ENCODE peak calls at places on chromosomes 11 and 22, in nine cellular contexts. I is effector CD4-positive, alpha-beta T cell; Q is endodermal cell; Z is EL; W is IMR-90; G is heart right ventricle; D is sciatic nerve; A is SHP77 treated with DMSO at 0.1 percent for 48 hours; F is head of caudate nucleus. H is an unnamed sample.

GRCh38 chr11:119107538-119108150 is 500 bp downstream of the C2CD2L start:
- DNase-seq in I (no peak), Q (peak; percentile 66), Z (no peak), W (no peak), G (no peak), D (no peak), A (no peak), F (no peak), H (no peak)

GRCh38 chr11:116312560-116313340 is 460.0 kb downstream of the BUD13 start:
- DNase-seq in I (no peak), Q (no peak), Z (peak; percentile 4), W (no peak), G (peak; percentile 87), D (peak; percentile 88), A (peak; percentile 66), F (peak; percentile 84), H (peak; percentile 88)

GRCh38 chr11:96107143-96107829 is 183.4 kb upstream of the MTMR2 start:
- DNase-seq in I (no peak), Q (no peak), Z (no peak), W (no peak), G (no peak), D (no peak), A (no peak), F (no peak), H (no peak)

GRCh38 chr11:127627629-127628462 is 627.3 kb upstream of the KIRREL3 start:
- DNase-seq in I (no peak), Q (no peak), Z (no peak), W (peak; percentile 4), G (no peak), D (no peak), A (peak; percentile 77), F (no peak), H (no peak)

GRCh38 chr11:74538680-74539079 is 45.2 kb upstream of the LIPT2 start:
- DNase-seq in I (no peak), Q (no peak), Z (no peak), W (no peak), G (no peak), D (no peak), A (no peak), F (no peak), H (no peak)

GRCh38 chr11:16607675-16608644 is 130.5 kb upstream of the C11orf58 start:
- DNase-seq in I (no peak), Q (peak; percentile 92), Z (peak; percentile 88), W (peak; percentile 89), G (peak; percentile 84), D (peak; percentile 85), A (peak; percentile 21), F (peak; percentile 51), H (peak; percentile 89)

GRCh38 chr11:88398372-88399140 is 61.0 kb upstream of the CTSC start:
- DNase-seq in I (no peak), Q (no peak), Z (peak; percentile 82), W (peak; percentile 69), G (no peak), D (no peak), A (no peak), F (no peak), H (no peak)

GRCh38 chr22:26812731-26813130 is 155.3 kb downstream of the MIAT start:
- DNase-seq in I (no peak), Q (no peak), Z (no peak), W (no peak), G (no peak), D (no peak), A (no peak), F (no peak), H (no peak)

GRCh38 chr11:129894281-129895125 is 875 bp downstream of the NFRKB start:
- DNase-seq in I (no peak), Q (no peak), Z (peak; percentile 26), W (peak; percentile 3), G (no peak), D (no peak), A (no peak), F (no peak), H (no peak)

GRCh38 chr11:134639586-134640330 is 227.7 kb upstream of the B3GAT1 start:
- DNase-seq in I (no peak), Q (peak; percentile 45), Z (no peak), W (no peak), G (no peak), D (no peak), A (no peak), F (no peak), H (peak; percentile 20)